ENCODE peak calls at places on chromosomes 12 and 14, in six cellular contexts. One of them, this sample, is unnamed.

GRCh38 chr12:3834774-3835173 is 38.4 kb downstream of the PARP11 start:
- DNase-seq in lung: no peak
- DNase-seq in heart left ventricle: no peak
- DNase-seq in transverse colon: no peak
- DNase-seq in pancreas: no peak
- DNase-seq in DND-41: no peak
- DNase-seq in this sample: no peak

GRCh38 chr12:117774986-117775775 is 193.6 kb downstream of the KSR2 start:
- DNase-seq in transverse colon: no peak
- DNase-seq in lung: no peak
- DNase-seq in DND-41: peak
- DNase-seq in heart left ventricle: no peak
- DNase-seq in pancreas: no peak
- DNase-seq in this sample: no peak

GRCh38 chr12:110022980-110023633 is 23.9 kb downstream of the ANKRD13A start:
- DNase-seq in DND-41: no peak
- DNase-seq in heart left ventricle: no peak
- DNase-seq in transverse colon: no peak
- DNase-seq in pancreas: no peak
- DNase-seq in lung: no peak
- DNase-seq in this sample: no peak

GRCh38 chr12:10607885-10608458 is 5.4 kb downstream of the MAGOHB start:
- DNase-seq in lung: no peak
- DNase-seq in heart left ventricle: no peak
- DNase-seq in transverse colon: no peak
- DNase-seq in pancreas: no peak
- DNase-seq in DND-41: peak
- DNase-seq in this sample: no peak

GRCh38 chr14:65791551-65791981 is 379.0 kb downstream of the FUT8 start:
- DNase-seq in DND-41: peak
- DNase-seq in pancreas: no peak
- DNase-seq in transverse colon: no peak
- DNase-seq in heart left ventricle: no peak
- DNase-seq in lung: no peak
- DNase-seq in this sample: no peak

GRCh38 chr12:22518067-22518719 is 26.1 kb downstream of the C2CD5 start:
- DNase-seq in lung: peak
- DNase-seq in DND-41: no peak
- DNase-seq in heart left ventricle: no peak
- DNase-seq in transverse colon: no peak
- DNase-seq in pancreas: peak
- DNase-seq in this sample: no peak

GRCh38 chr12:111446631-111447570 is 41.2 kb downstream of the SH2B3 start:
- DNase-seq in DND-41: peak
- DNase-seq in pancreas: no peak
- DNase-seq in lung: peak
- DNase-seq in transverse colon: peak
- DNase-seq in heart left ventricle: no peak
- DNase-seq in this sample: no peak

GRCh38 chr12:21647179-21647578 is 10.5 kb downstream of the LDHB start:
- DNase-seq in pancreas: no peak
- DNase-seq in heart left ventricle: no peak
- DNase-seq in lung: no peak
- DNase-seq in transverse colon: no peak
- DNase-seq in DND-41: no peak
- DNase-seq in this sample: no peak

GRCh38 chr12:21516281-21516680 is 9.8 kb upstream of the SPX start:
- DNase-seq in heart left ventricle: no peak
- DNase-seq in DND-41: no peak
- DNase-seq in transverse colon: no peak
- DNase-seq in pancreas: no peak
- DNase-seq in lung: no peak
- DNase-seq in this sample: no peak

GRCh38 chr12:106078358-106079025 is 60.3 kb downstream of the NUAK1 start:
- DNase-seq in heart left ventricle: peak
- DNase-seq in DND-41: no peak
- DNase-seq in transverse colon: peak
- DNase-seq in lung: no peak
- DNase-seq in pancreas: no peak
- DNase-seq in this sample: peak

GRCh38 chr12:92363295-92364146 is 217.9 kb upstream of the BTG1 start:
- DNase-seq in lung: no peak
- DNase-seq in DND-41: peak
- DNase-seq in pancreas: no peak
- DNase-seq in heart left ventricle: peak
- DNase-seq in transverse colon: peak
- DNase-seq in this sample: peak

GRCh38 chr12:52645120-52645761 is 6.8 kb downstream of the KRT2 start:
- DNase-seq in heart left ventricle: no peak
- DNase-seq in transverse colon: no peak
- DNase-seq in lung: peak
- DNase-seq in DND-41: no peak
- DNase-seq in pancreas: no peak
- DNase-seq in this sample: no peak

GRCh38 chr14:100376751-100377171 is 53.6 kb downstream of the SLC25A47 start:
- DNase-seq in DND-41: no peak
- DNase-seq in pancreas: no peak
- DNase-seq in transverse colon: no peak
- DNase-seq in heart left ventricle: no peak
- DNase-seq in lung: no peak
- DNase-seq in this sample: no peak

DNA sequence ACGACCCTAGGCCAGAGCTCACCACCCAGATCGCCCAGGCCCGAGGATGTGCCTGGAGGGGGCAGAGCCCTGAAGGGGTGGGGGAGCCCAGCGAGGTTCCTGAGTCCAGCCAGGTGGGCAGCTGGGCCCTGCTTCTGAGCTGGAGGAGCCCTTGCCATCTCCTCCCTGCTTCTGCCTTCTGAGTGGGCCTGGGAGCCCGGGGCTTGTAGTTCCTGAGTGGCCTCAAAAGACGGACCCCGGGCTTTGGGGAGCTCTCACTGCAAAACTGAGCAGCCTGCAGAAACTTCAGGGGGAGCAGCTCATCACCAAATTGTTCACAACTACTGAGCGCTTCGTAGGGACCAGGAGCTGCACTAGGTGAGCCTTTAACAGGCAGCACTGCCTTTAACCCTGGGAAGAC is 112.1 kb downstream of the NCOR2 start:
- DNase-seq in transverse colon: no peak
- DNase-seq in lung: no peak
- DNase-seq in pancreas: no peak
- DNase-seq in heart left ventricle: no peak
- DNase-seq in DND-41: no peak
- DNase-seq in this sample: no peak
- H3K27ac ChIP-seq in transverse colon: peak
- H3K27ac ChIP-seq in lung: no peak
- H3K27ac ChIP-seq in pancreas: no peak
- H3K27ac ChIP-seq in heart left ventricle: peak
- H3K27ac ChIP-seq in DND-41: peak
- H3K27ac ChIP-seq in this sample: peak

GRCh38 chr12:112995008-112995407 is 16.7 kb downstream of the OAS2 start:
- DNase-seq in DND-41: no peak
- DNase-seq in heart left ventricle: no peak
- DNase-seq in pancreas: no peak
- DNase-seq in lung: no peak
- DNase-seq in transverse colon: no peak
- DNase-seq in this sample: no peak

GRCh38 chr12:113000433-113000832 is 22.1 kb downstream of the OAS2 start:
- DNase-seq in transverse colon: no peak
- DNase-seq in heart left ventricle: no peak
- DNase-seq in DND-41: no peak
- DNase-seq in pancreas: no peak
- DNase-seq in lung: no peak
- DNase-seq in this sample: no peak

GRCh38 chr12:112998997-112999767 is 20.9 kb downstream of the OAS2 start:
- DNase-seq in lung: no peak
- DNase-seq in heart left ventricle: no peak
- DNase-seq in DND-41: no peak
- DNase-seq in pancreas: no peak
- DNase-seq in transverse colon: peak
- DNase-seq in this sample: no peak

GRCh38 chr12:112996501-112996900 is 18.2 kb downstream of the OAS2 start:
- DNase-seq in pancreas: no peak
- DNase-seq in heart left ventricle: no peak
- DNase-seq in transverse colon: no peak
- DNase-seq in DND-41: no peak
- DNase-seq in lung: no peak
- DNase-seq in this sample: no peak

GRCh38 chr12:112997506-112997905 is 19.2 kb downstream of the OAS2 start:
- DNase-seq in DND-41: no peak
- DNase-seq in heart left ventricle: no peak
- DNase-seq in lung: no peak
- DNase-seq in transverse colon: no peak
- DNase-seq in pancreas: no peak
- DNase-seq in this sample: no peak
- TF ChIP-seq CTCF in DND-41: no peak
- TF ChIP-seq CTCF in heart left ventricle: no peak
- TF ChIP-seq CTCF in lung: no peak
- TF ChIP-seq CTCF in transverse colon: no peak
- TF ChIP-seq CTCF in pancreas: no peak
- TF ChIP-seq CTCF in this sample: no peak

GRCh38 chr14:93976477-93977057 is at the start of gene ASB2:
- DNase-seq in heart left ventricle: no peak
- DNase-seq in DND-41: no peak
- DNase-seq in lung: no peak
- DNase-seq in pancreas: no peak
- DNase-seq in transverse colon: peak
- DNase-seq in this sample: no peak
- H3K4me3 ChIP-seq in heart left ventricle: peak
- H3K4me3 ChIP-seq in DND-41: no peak
- H3K4me3 ChIP-seq in lung: no peak
- H3K4me3 ChIP-seq in pancreas: no peak
- H3K4me3 ChIP-seq in transverse colon: peak
- H3K4me3 ChIP-seq in this sample: peak

DNA sequence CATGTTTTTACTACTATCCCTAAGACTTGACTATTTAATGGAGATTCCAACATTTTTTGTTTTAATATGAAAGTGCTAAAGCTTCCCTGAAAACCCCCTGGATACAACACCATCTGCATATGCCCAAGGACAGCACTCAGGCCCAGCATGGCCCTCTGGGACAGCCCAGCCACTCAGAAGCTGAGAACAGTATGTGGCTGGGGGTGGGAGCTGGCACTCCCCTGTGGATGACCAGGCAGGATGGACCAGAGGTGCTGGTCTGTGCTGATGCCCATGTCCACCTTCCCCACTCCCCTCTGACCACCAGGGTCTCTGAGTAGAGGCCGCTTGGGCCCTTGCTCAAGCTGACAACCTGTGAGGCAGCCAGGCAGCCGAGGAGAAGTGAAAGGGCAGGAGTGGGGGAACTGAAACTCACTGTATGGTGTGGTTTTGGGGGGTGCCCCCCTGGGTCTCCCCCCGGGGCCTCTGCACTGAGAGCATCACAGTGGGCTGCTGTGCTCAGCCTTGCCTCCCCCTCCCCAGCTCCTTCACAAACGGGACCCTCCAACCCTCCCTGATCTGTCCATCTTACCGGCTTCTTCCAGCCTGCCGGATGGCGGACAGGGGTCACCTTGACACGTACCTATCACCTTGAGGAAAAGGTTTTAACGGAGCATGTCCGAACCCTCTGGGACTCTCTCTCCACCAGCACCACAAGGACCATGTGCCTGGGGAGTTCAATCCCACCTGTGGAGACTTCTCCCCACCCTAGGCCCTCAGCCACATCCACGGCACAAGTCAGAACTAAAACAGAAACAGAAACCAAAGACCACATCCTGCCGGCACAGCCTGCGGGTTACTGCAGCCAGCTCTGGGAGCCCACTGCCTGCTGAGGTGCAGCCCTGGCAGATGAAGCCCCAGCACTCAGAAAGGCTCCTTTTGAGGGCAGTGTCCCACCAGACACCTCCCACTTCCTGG is at the start of gene TMEM229B:
- DNase-seq in transverse colon: peak
- DNase-seq in lung: peak
- DNase-seq in heart left ventricle: peak
- DNase-seq in DND-41: peak
- DNase-seq in pancreas: no peak
- DNase-seq in this sample: no peak
- H3K27ac ChIP-seq in transverse colon: peak
- H3K27ac ChIP-seq in lung: peak
- H3K27ac ChIP-seq in heart left ventricle: peak
- H3K27ac ChIP-seq in DND-41: peak
- H3K27ac ChIP-seq in pancreas: no peak
- H3K27ac ChIP-seq in this sample: no peak

DNA sequence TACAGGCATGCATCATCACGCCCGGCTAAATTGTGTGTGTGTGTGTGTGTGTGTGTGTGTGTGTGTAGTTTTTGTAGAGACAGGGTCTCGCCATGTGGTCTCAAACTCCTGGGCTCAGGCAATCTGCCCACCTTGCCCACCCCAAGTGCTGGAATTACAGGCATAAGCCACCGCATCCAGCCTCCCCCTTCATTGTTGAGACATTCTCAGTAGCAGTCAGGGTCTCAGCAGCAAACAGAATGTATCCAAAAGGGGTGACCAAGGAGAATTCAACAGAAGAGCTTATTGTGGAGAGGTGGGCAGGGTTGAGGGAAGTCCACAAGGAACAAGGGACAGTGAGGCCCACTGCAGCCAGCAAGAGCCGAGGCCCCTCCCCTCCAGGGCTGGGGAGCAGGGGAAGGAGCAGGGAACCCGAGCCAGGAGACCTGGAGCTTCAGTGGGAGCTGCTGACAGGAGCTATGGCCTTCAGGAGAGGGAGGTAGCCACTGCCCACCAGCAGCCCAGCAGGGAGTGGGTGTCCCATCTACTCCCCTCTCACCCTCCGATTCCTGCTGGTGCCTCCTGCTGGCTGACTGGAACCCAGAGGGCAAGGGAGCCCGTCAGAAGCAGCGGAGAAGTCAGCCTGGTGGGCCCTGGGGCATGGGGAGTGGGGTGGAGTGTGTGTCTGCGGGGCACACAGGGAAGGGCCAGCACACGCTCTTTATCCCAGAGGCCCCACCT is 37.1 kb upstream of the PLEKHG6 start:
- DNase-seq in DND-41: no peak
- DNase-seq in transverse colon: no peak
- DNase-seq in heart left ventricle: no peak
- DNase-seq in lung: no peak
- DNase-seq in pancreas: peak
- DNase-seq in this sample: no peak
- TF ChIP-seq CTCF in DND-41: no peak
- TF ChIP-seq CTCF in transverse colon: no peak
- TF ChIP-seq CTCF in heart left ventricle: no peak
- TF ChIP-seq CTCF in lung: no peak
- TF ChIP-seq CTCF in pancreas: no peak
- TF ChIP-seq CTCF in this sample: no peak

This sample was measured in dorsolateral prefrontal cortex.